ENCODE peak calls at places on chromosomes 5 and 9, in eight cellular contexts. M, U, K, Q, W, B, D and A are unnamed samples.

GRCh38 chr9:127873886-127874285 is 3.6 kb downstream of the AK1 start:
- DNase-seq in B (peak), W (no peak), U (peak), D (peak), Q (peak), M (peak), K (peak), A (no peak)

GRCh38 chr5:151219138-151219537 is 4.8 kb downstream of the CCDC69 start:
- DNase-seq in W (no peak), K (no peak), U (no peak), Q (no peak), M (no peak), B (no peak), D (no peak), A (no peak)

GRCh38 chr5:147445951-147446350 is 63.9 kb downstream of the DPYSL3 start:
- DNase-seq in M (no peak), D (no peak), K (no peak), W (no peak), Q (no peak), B (no peak), U (no peak), A (no peak)

GRCh38 chr5:127685662-127686061 is 17.5 kb upstream of the CCDC192 start:
- DNase-seq in M (no peak), B (no peak), U (no peak), K (no peak), W (no peak), D (no peak), Q (no peak), A (no peak)

GRCh38 chr9:137482094-137482781 is 23.1 kb upstream of the NSMF start:
- DNase-seq in M (peak), B (peak), K (peak), D (peak), U (no peak), W (no peak), Q (peak), A (no peak)

GRCh38 chr9:14437336-14438231 is 123.6 kb upstream of the NFIB start:
- DNase-seq in W (no peak), Q (peak), D (peak), M (no peak), U (no peak), K (peak), B (no peak), A (no peak)

GRCh38 chr9:107489687-107490605 is at the start of gene KLF4:
- DNase-seq in U (peak), D (peak), M (peak), Q (peak), W (peak), B (peak), K (peak), A (peak)

GRCh38 chr9:128903871-128904371 is 16.9 kb upstream of the PHYHD1 start:
- DNase-seq in B (no peak), D (no peak), Q (no peak), U (no peak), W (no peak), M (no peak), K (no peak), A (no peak)

DNA sequence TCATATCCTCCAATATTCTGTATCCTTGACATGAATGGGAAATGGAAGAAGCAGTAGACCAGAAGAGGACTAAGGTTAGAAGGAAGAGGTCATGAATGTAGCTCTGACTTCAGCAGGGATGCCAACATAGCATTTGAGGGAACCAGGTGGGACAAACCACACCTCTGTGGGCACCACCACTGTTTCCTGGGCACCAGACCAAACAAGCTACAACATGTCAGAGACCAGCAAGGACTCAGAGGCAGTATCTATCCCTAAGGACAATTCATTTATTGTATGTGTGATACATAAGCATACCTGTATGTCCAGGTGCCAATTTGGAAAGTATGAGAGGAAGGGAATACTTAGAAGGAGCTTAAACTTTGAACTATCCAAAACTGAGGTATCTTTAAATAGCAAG is 192.8 kb downstream of the MAN2A1 start:
- DNase-seq in B (no peak), M (no peak), W (no peak), Q (no peak), D (no peak), K (no peak), U (no peak), A (no peak)
- TF ChIP-seq POLR2A in B (no peak), M (no peak), W (no peak), Q (no peak), D (no peak), K (no peak), U (no peak), A (no peak)

GRCh38 chr5:79080804-79081203 is 11.2 kb downstream of the BHMT2 start:
- DNase-seq in U (no peak), B (no peak), M (no peak), Q (no peak), K (no peak), W (no peak), D (no peak), A (no peak)
- TF ChIP-seq POLR2A in U (no peak), B (no peak), M (no peak), Q (no peak), K (no peak), W (no peak), D (no peak), A (no peak)

GRCh38 chr9:126722252-126722921 is 82.5 kb upstream of the ZBTB43 start:
- DNase-seq in W (peak), Q (no peak), U (peak), B (peak), K (peak), D (peak), M (peak), A (peak)
- TF ChIP-seq POLR2A in W (no peak), Q (no peak), U (no peak), B (peak), K (no peak), D (peak), M (no peak), A (no peak)

GRCh38 chr5:10286552-10287227 is 21.0 kb downstream of the CMBL start:
- DNase-seq in K (no peak), Q (no peak), B (no peak), U (no peak), D (no peak), M (no peak), W (no peak), A (no peak)
- TF ChIP-seq POLR2A in K (no peak), Q (no peak), B (no peak), U (no peak), D (no peak), M (no peak), W (no peak), A (no peak)

GRCh38 chr5:149732500-149733128 is 2.5 kb downstream of the PPARGC1B start:
- DNase-seq in M (no peak), Q (no peak), K (no peak), B (no peak), U (peak), W (no peak), D (peak), A (no peak)
- TF ChIP-seq POLR2A in M (no peak), Q (no peak), K (no peak), B (no peak), U (no peak), W (no peak), D (no peak), A (no peak)

DNA sequence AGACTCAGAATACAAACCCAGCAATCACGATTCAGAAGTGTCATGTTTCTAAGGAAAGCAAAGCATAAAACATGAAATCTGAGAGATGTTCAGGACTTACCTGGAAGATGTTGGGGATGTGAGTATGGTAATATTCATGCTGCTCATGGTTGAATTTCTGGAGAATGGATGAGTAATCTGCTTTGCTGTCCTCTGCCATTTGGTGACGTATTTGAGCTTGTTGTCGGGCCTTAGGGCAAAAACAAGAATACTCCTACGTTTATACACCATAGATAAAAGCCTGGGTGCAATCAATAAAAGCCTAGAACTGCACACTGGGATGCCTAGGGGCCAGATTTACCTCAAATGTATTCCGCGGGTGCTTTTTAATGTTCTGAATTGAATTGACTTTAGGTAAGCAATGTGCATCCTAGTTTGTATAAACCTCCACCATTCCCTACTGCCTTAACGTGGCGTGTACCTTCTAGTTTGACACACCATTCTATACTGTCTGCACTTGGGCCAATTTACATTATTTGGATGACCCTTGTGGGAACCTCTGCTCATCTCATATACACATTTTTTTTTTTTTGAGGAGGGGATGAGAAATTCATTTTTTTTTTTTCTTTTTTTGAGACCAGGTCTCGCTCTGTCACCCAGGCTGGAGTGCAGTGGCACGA is 94.3 kb downstream of the USP20 start:
- DNase-seq in U (no peak), M (no peak), D (no peak), K (no peak), Q (no peak), B (no peak), W (no peak), A (no peak)
- TF ChIP-seq POLR2A in U (no peak), M (no peak), D (no peak), K (no peak), Q (no peak), B (no peak), W (no peak), A (no peak)

GRCh38 chr9:133351908-133352634 is 4.1 kb downstream of the RPL7A start:
- DNase-seq in M (no peak), U (no peak), D (no peak), K (peak), B (peak), W (peak), Q (no peak), A (no peak)

GRCh38 chr9:133351526-133351907 is 3.5 kb downstream of the RPL7A start:
- DNase-seq in D (no peak), B (no peak), K (no peak), Q (no peak), M (no peak), W (no peak), U (no peak), A (no peak)

GRCh38 chr9:133353548-133353947 is 2.7 kb downstream of the SURF1 start:
- DNase-seq in M (no peak), B (no peak), W (no peak), D (no peak), U (no peak), K (no peak), Q (no peak), A (no peak)

GRCh38 chr9:133354766-133355165 is 1.5 kb downstream of the SURF1 start:
- DNase-seq in Q (no peak), B (no peak), W (no peak), D (no peak), U (no peak), K (no peak), M (no peak), A (no peak)

DNA sequence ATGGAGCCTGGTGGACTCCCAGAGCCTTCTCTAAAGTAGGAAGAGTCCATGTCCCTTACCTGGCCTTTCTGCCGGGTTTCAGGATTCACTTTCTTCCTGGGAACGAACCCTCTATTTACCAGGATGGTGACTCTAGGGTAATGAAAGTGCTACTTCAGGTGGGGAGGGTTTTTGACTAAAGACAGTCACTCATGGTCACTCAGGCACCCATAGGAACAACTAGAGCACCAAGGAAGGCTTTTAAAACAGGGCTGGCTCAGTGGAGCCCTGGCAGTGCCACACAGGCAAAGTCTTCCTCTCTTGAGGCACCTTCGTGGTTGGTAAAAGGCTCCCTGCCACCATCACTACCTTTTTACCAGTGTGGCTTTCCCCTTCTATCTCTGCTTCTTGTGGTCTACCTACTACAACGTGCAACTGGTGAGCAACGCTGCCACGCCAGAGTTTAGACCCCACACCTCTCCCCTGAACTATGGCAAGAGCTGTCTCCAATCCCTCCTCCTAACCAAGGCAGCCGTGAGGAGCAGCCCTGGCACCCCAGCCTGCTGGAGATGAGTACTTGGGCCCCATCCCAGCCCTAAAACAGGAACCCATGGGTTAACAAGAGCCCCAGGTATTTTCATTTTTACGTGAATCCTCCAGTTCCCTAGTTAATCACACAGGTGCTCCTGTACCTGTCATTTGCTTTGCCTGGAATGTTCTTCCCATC is 3.5 kb downstream of the SURF1 start:
- DNase-seq in M (no peak), W (no peak), Q (no peak), D (no peak), B (no peak), U (no peak), K (no peak), A (no peak)
- TF ChIP-seq POLR2A in M (no peak), W (peak), Q (no peak), D (no peak), B (no peak), U (no peak), K (no peak), A (no peak)